ENCODE peak calls at places on chromosomes 7 and 10, in seven cellular contexts. One of them, this sample, is unnamed.

GRCh38 chr10:32408690-32409089 is 37.2 kb upstream of the CCDC7 start:
- DNase-seq in heart left ventricle: no peak
- DNase-seq in substantia nigra: no peak
- DNase-seq in activated CD4-positive, alpha-beta T cell treated with anti-CD3 and anti-CD28 coated beads, Interleukin-2, amount 10 ng/mL, durations not matched to agents 7 days and 5 days: no peak
- DNase-seq in stimulated activated CD8-positive, alpha-beta memory T cell treated with anti-CD3 and anti-CD28 coated beads, Interleukin-4, amount 100 ng/mL, for 1 hour: no peak
- DNase-seq in T1000: no peak
- DNase-seq in activated T-cell treated with anti-CD3 and anti-CD28 coated beads, Interleukin-2, amount 50 U/mL, for 72 hours: no peak
- DNase-seq in this sample: no peak

GRCh38 chr10:70088299-70088698 is 35.7 kb downstream of the MACROH2A2 start:
- DNase-seq in heart left ventricle: no peak
- DNase-seq in substantia nigra: no peak
- DNase-seq in activated CD4-positive, alpha-beta T cell treated with anti-CD3 and anti-CD28 coated beads, Interleukin-2, amount 10 ng/mL, durations not matched to agents 7 days and 5 days: no peak
- DNase-seq in stimulated activated CD8-positive, alpha-beta memory T cell treated with anti-CD3 and anti-CD28 coated beads, Interleukin-4, amount 100 ng/mL, for 1 hour: no peak
- DNase-seq in T1000: no peak
- DNase-seq in activated T-cell treated with anti-CD3 and anti-CD28 coated beads, Interleukin-2, amount 50 U/mL, for 72 hours: no peak
- DNase-seq in this sample: no peak

GRCh38 chr10:102595914-102596313 is 48.4 kb upstream of the TRIM8 start:
- DNase-seq in heart left ventricle: no peak
- DNase-seq in substantia nigra: no peak
- DNase-seq in activated CD4-positive, alpha-beta T cell treated with anti-CD3 and anti-CD28 coated beads, Interleukin-2, amount 10 ng/mL, durations not matched to agents 7 days and 5 days: no peak
- DNase-seq in stimulated activated CD8-positive, alpha-beta memory T cell treated with anti-CD3 and anti-CD28 coated beads, Interleukin-4, amount 100 ng/mL, for 1 hour: no peak
- DNase-seq in T1000: no peak
- DNase-seq in activated T-cell treated with anti-CD3 and anti-CD28 coated beads, Interleukin-2, amount 50 U/mL, for 72 hours: no peak
- DNase-seq in this sample: no peak

GRCh38 chr7:54877683-54878082 is 118.7 kb upstream of the SEC61G start:
- DNase-seq in heart left ventricle: no peak
- DNase-seq in substantia nigra: no peak
- DNase-seq in activated CD4-positive, alpha-beta T cell treated with anti-CD3 and anti-CD28 coated beads, Interleukin-2, amount 10 ng/mL, durations not matched to agents 7 days and 5 days: no peak
- DNase-seq in stimulated activated CD8-positive, alpha-beta memory T cell treated with anti-CD3 and anti-CD28 coated beads, Interleukin-4, amount 100 ng/mL, for 1 hour: no peak
- DNase-seq in T1000: no peak
- DNase-seq in activated T-cell treated with anti-CD3 and anti-CD28 coated beads, Interleukin-2, amount 50 U/mL, for 72 hours: no peak
- DNase-seq in this sample: peak

GRCh38 chr7:100367676-100368613 is 5.3 kb upstream of the PILRA start:
- DNase-seq in heart left ventricle: no peak
- DNase-seq in substantia nigra: no peak
- DNase-seq in activated CD4-positive, alpha-beta T cell treated with anti-CD3 and anti-CD28 coated beads, Interleukin-2, amount 10 ng/mL, durations not matched to agents 7 days and 5 days: no peak
- DNase-seq in stimulated activated CD8-positive, alpha-beta memory T cell treated with anti-CD3 and anti-CD28 coated beads, Interleukin-4, amount 100 ng/mL, for 1 hour: no peak
- DNase-seq in T1000: no peak
- DNase-seq in activated T-cell treated with anti-CD3 and anti-CD28 coated beads, Interleukin-2, amount 50 U/mL, for 72 hours: no peak
- DNase-seq in this sample: no peak

GRCh38 chr10:6217621-6218020 is 14.9 kb downstream of the PFKFB3 start:
- DNase-seq in heart left ventricle: no peak
- DNase-seq in substantia nigra: no peak
- DNase-seq in activated CD4-positive, alpha-beta T cell treated with anti-CD3 and anti-CD28 coated beads, Interleukin-2, amount 10 ng/mL, durations not matched to agents 7 days and 5 days: no peak
- DNase-seq in stimulated activated CD8-positive, alpha-beta memory T cell treated with anti-CD3 and anti-CD28 coated beads, Interleukin-4, amount 100 ng/mL, for 1 hour: no peak
- DNase-seq in T1000: no peak
- DNase-seq in activated T-cell treated with anti-CD3 and anti-CD28 coated beads, Interleukin-2, amount 50 U/mL, for 72 hours: no peak
- DNase-seq in this sample: no peak

GRCh38 chr7:139743967-139744767 is 33.6 kb downstream of the HIPK2 start:
- DNase-seq in heart left ventricle: no peak
- DNase-seq in substantia nigra: no peak
- DNase-seq in activated CD4-positive, alpha-beta T cell treated with anti-CD3 and anti-CD28 coated beads, Interleukin-2, amount 10 ng/mL, durations not matched to agents 7 days and 5 days: no peak
- DNase-seq in stimulated activated CD8-positive, alpha-beta memory T cell treated with anti-CD3 and anti-CD28 coated beads, Interleukin-4, amount 100 ng/mL, for 1 hour: no peak
- DNase-seq in T1000: no peak
- DNase-seq in activated T-cell treated with anti-CD3 and anti-CD28 coated beads, Interleukin-2, amount 50 U/mL, for 72 hours: no peak
- DNase-seq in this sample: no peak

GRCh38 chr7:101631224-101631714 is 2.2 kb upstream of the MYL10 start:
- DNase-seq in heart left ventricle: no peak
- DNase-seq in substantia nigra: no peak
- DNase-seq in activated CD4-positive, alpha-beta T cell treated with anti-CD3 and anti-CD28 coated beads, Interleukin-2, amount 10 ng/mL, durations not matched to agents 7 days and 5 days: no peak
- DNase-seq in stimulated activated CD8-positive, alpha-beta memory T cell treated with anti-CD3 and anti-CD28 coated beads, Interleukin-4, amount 100 ng/mL, for 1 hour: no peak
- DNase-seq in T1000: no peak
- DNase-seq in activated T-cell treated with anti-CD3 and anti-CD28 coated beads, Interleukin-2, amount 50 U/mL, for 72 hours: no peak
- DNase-seq in this sample: no peak

GRCh38 chr7:137127806-137128205 is 215.7 kb downstream of the PTN start:
- DNase-seq in heart left ventricle: no peak
- DNase-seq in substantia nigra: no peak
- DNase-seq in activated CD4-positive, alpha-beta T cell treated with anti-CD3 and anti-CD28 coated beads, Interleukin-2, amount 10 ng/mL, durations not matched to agents 7 days and 5 days: no peak
- DNase-seq in stimulated activated CD8-positive, alpha-beta memory T cell treated with anti-CD3 and anti-CD28 coated beads, Interleukin-4, amount 100 ng/mL, for 1 hour: no peak
- DNase-seq in T1000: no peak
- DNase-seq in activated T-cell treated with anti-CD3 and anti-CD28 coated beads, Interleukin-2, amount 50 U/mL, for 72 hours: no peak
- DNase-seq in this sample: no peak

GRCh38 chr10:109831846-109832245 is 91.5 kb downstream of the XPNPEP1 start:
- DNase-seq in heart left ventricle: no peak
- DNase-seq in substantia nigra: no peak
- DNase-seq in activated CD4-positive, alpha-beta T cell treated with anti-CD3 and anti-CD28 coated beads, Interleukin-2, amount 10 ng/mL, durations not matched to agents 7 days and 5 days: no peak
- DNase-seq in stimulated activated CD8-positive, alpha-beta memory T cell treated with anti-CD3 and anti-CD28 coated beads, Interleukin-4, amount 100 ng/mL, for 1 hour: no peak
- DNase-seq in T1000: no peak
- DNase-seq in activated T-cell treated with anti-CD3 and anti-CD28 coated beads, Interleukin-2, amount 50 U/mL, for 72 hours: no peak
- DNase-seq in this sample: no peak

GRCh38 chr7:89067048-89067447 is 271.5 kb upstream of the TEX47 start:
- DNase-seq in heart left ventricle: no peak
- DNase-seq in substantia nigra: no peak
- DNase-seq in activated CD4-positive, alpha-beta T cell treated with anti-CD3 and anti-CD28 coated beads, Interleukin-2, amount 10 ng/mL, durations not matched to agents 7 days and 5 days: no peak
- DNase-seq in stimulated activated CD8-positive, alpha-beta memory T cell treated with anti-CD3 and anti-CD28 coated beads, Interleukin-4, amount 100 ng/mL, for 1 hour: no peak
- DNase-seq in T1000: no peak
- DNase-seq in activated T-cell treated with anti-CD3 and anti-CD28 coated beads, Interleukin-2, amount 50 U/mL, for 72 hours: no peak
- DNase-seq in this sample: no peak

GRCh38 chr10:7611909-7612308 is 54.9 kb downstream of the ITIH5 start:
- DNase-seq in heart left ventricle: no peak
- DNase-seq in substantia nigra: no peak
- DNase-seq in activated CD4-positive, alpha-beta T cell treated with anti-CD3 and anti-CD28 coated beads, Interleukin-2, amount 10 ng/mL, durations not matched to agents 7 days and 5 days: no peak
- DNase-seq in stimulated activated CD8-positive, alpha-beta memory T cell treated with anti-CD3 and anti-CD28 coated beads, Interleukin-4, amount 100 ng/mL, for 1 hour: no peak
- DNase-seq in T1000: no peak
- DNase-seq in activated T-cell treated with anti-CD3 and anti-CD28 coated beads, Interleukin-2, amount 50 U/mL, for 72 hours: no peak
- DNase-seq in this sample: no peak

GRCh38 chr7:44541-44896 is 147.9 kb upstream of the FAM20C start:
- DNase-seq in heart left ventricle: peak
- DNase-seq in substantia nigra: no peak
- DNase-seq in activated CD4-positive, alpha-beta T cell treated with anti-CD3 and anti-CD28 coated beads, Interleukin-2, amount 10 ng/mL, durations not matched to agents 7 days and 5 days: peak
- DNase-seq in stimulated activated CD8-positive, alpha-beta memory T cell treated with anti-CD3 and anti-CD28 coated beads, Interleukin-4, amount 100 ng/mL, for 1 hour: no peak
- DNase-seq in T1000: no peak
- DNase-seq in activated T-cell treated with anti-CD3 and anti-CD28 coated beads, Interleukin-2, amount 50 U/mL, for 72 hours: no peak
- DNase-seq in this sample: no peak

GRCh38 chr10:103523683-103524082 is 30.2 kb downstream of the NEURL1 start:
- DNase-seq in heart left ventricle: no peak
- DNase-seq in substantia nigra: no peak
- DNase-seq in activated CD4-positive, alpha-beta T cell treated with anti-CD3 and anti-CD28 coated beads, Interleukin-2, amount 10 ng/mL, durations not matched to agents 7 days and 5 days: no peak
- DNase-seq in stimulated activated CD8-positive, alpha-beta memory T cell treated with anti-CD3 and anti-CD28 coated beads, Interleukin-4, amount 100 ng/mL, for 1 hour: no peak
- DNase-seq in T1000: no peak
- DNase-seq in activated T-cell treated with anti-CD3 and anti-CD28 coated beads, Interleukin-2, amount 50 U/mL, for 72 hours: no peak
- DNase-seq in this sample: no peak

GRCh38 chr7:46115410-46115809 is 194.3 kb upstream of the IGFBP3 start:
- DNase-seq in heart left ventricle: no peak
- DNase-seq in substantia nigra: no peak
- DNase-seq in activated CD4-positive, alpha-beta T cell treated with anti-CD3 and anti-CD28 coated beads, Interleukin-2, amount 10 ng/mL, durations not matched to agents 7 days and 5 days: no peak
- DNase-seq in stimulated activated CD8-positive, alpha-beta memory T cell treated with anti-CD3 and anti-CD28 coated beads, Interleukin-4, amount 100 ng/mL, for 1 hour: no peak
- DNase-seq in T1000: no peak
- DNase-seq in activated T-cell treated with anti-CD3 and anti-CD28 coated beads, Interleukin-2, amount 50 U/mL, for 72 hours: no peak
- DNase-seq in this sample: no peak

GRCh38 chr10:98030991-98031431 is 590 bp upstream of the CRTAC1 start:
- DNase-seq in heart left ventricle: no peak
- DNase-seq in substantia nigra: no peak
- DNase-seq in activated CD4-positive, alpha-beta T cell treated with anti-CD3 and anti-CD28 coated beads, Interleukin-2, amount 10 ng/mL, durations not matched to agents 7 days and 5 days: no peak
- DNase-seq in stimulated activated CD8-positive, alpha-beta memory T cell treated with anti-CD3 and anti-CD28 coated beads, Interleukin-4, amount 100 ng/mL, for 1 hour: no peak
- DNase-seq in T1000: no peak
- DNase-seq in activated T-cell treated with anti-CD3 and anti-CD28 coated beads, Interleukin-2, amount 50 U/mL, for 72 hours: no peak
- DNase-seq in this sample: no peak

GRCh38 chr7:144975882-144976281 is 140.0 kb upstream of the TPK1 start:
- DNase-seq in heart left ventricle: no peak
- DNase-seq in substantia nigra: no peak
- DNase-seq in activated CD4-positive, alpha-beta T cell treated with anti-CD3 and anti-CD28 coated beads, Interleukin-2, amount 10 ng/mL, durations not matched to agents 7 days and 5 days: no peak
- DNase-seq in stimulated activated CD8-positive, alpha-beta memory T cell treated with anti-CD3 and anti-CD28 coated beads, Interleukin-4, amount 100 ng/mL, for 1 hour: no peak
- DNase-seq in T1000: no peak
- DNase-seq in activated T-cell treated with anti-CD3 and anti-CD28 coated beads, Interleukin-2, amount 50 U/mL, for 72 hours: no peak
- DNase-seq in this sample: peak

GRCh38 chr7:3217166-3217565 is 83.9 kb upstream of the SDK1 start:
- DNase-seq in heart left ventricle: peak
- DNase-seq in substantia nigra: no peak
- DNase-seq in activated CD4-positive, alpha-beta T cell treated with anti-CD3 and anti-CD28 coated beads, Interleukin-2, amount 10 ng/mL, durations not matched to agents 7 days and 5 days: no peak
- DNase-seq in stimulated activated CD8-positive, alpha-beta memory T cell treated with anti-CD3 and anti-CD28 coated beads, Interleukin-4, amount 100 ng/mL, for 1 hour: no peak
- DNase-seq in T1000: no peak
- DNase-seq in activated T-cell treated with anti-CD3 and anti-CD28 coated beads, Interleukin-2, amount 50 U/mL, for 72 hours: no peak
- DNase-seq in this sample: no peak

GRCh38 chr7:36620166-36620708 is 104.1 kb downstream of the AOAH start:
- DNase-seq in heart left ventricle: no peak
- DNase-seq in substantia nigra: no peak
- DNase-seq in activated CD4-positive, alpha-beta T cell treated with anti-CD3 and anti-CD28 coated beads, Interleukin-2, amount 10 ng/mL, durations not matched to agents 7 days and 5 days: no peak
- DNase-seq in stimulated activated CD8-positive, alpha-beta memory T cell treated with anti-CD3 and anti-CD28 coated beads, Interleukin-4, amount 100 ng/mL, for 1 hour: no peak
- DNase-seq in T1000: no peak
- DNase-seq in activated T-cell treated with anti-CD3 and anti-CD28 coated beads, Interleukin-2, amount 50 U/mL, for 72 hours: no peak
- DNase-seq in this sample: no peak

GRCh38 chr10:87723500-87723899 is 63.8 kb downstream of the PAPSS2 start:
- DNase-seq in heart left ventricle: no peak
- DNase-seq in substantia nigra: no peak
- DNase-seq in activated CD4-positive, alpha-beta T cell treated with anti-CD3 and anti-CD28 coated beads, Interleukin-2, amount 10 ng/mL, durations not matched to agents 7 days and 5 days: no peak
- DNase-seq in stimulated activated CD8-positive, alpha-beta memory T cell treated with anti-CD3 and anti-CD28 coated beads, Interleukin-4, amount 100 ng/mL, for 1 hour: no peak
- DNase-seq in T1000: no peak
- DNase-seq in activated T-cell treated with anti-CD3 and anti-CD28 coated beads, Interleukin-2, amount 50 U/mL, for 72 hours: no peak
- DNase-seq in this sample: no peak

GRCh38 chr10:43226441-43226840 is 40.4 kb downstream of the RASGEF1A start:
- DNase-seq in heart left ventricle: no peak
- DNase-seq in substantia nigra: no peak
- DNase-seq in activated CD4-positive, alpha-beta T cell treated with anti-CD3 and anti-CD28 coated beads, Interleukin-2, amount 10 ng/mL, durations not matched to agents 7 days and 5 days: no peak
- DNase-seq in stimulated activated CD8-positive, alpha-beta memory T cell treated with anti-CD3 and anti-CD28 coated beads, Interleukin-4, amount 100 ng/mL, for 1 hour: no peak
- DNase-seq in T1000: no peak
- DNase-seq in activated T-cell treated with anti-CD3 and anti-CD28 coated beads, Interleukin-2, amount 50 U/mL, for 72 hours: no peak
- DNase-seq in this sample: no peak

This sample was measured in A549.